ENCODE peak calls at places on chromosomes 4 and X, in eight cellular contexts. B is heart left ventricle, Z is left lung, T is psoas muscle, N is A549, S is lung, C is astrocyte, V is GM23248. X is an unnamed sample. For H3K9me3, the result is how much of the 10 kb centered on the place peaks cover.

GRCh38 chr4:12050357-12050756 is 621.7 kb upstream of the HS3ST1 start:
- DNase-seq in B (no peak), Z (no peak), T (no peak), N (no peak), S (no peak), C (no peak), V (no peak), X (no peak)

GRCh38 chrX:40060356-40060845 is 37.4 kb downstream of the BCOR start:
- DNase-seq in B (no peak), Z (no peak), T (no peak), N (no peak), S (no peak), C (no peak), V (no peak), X (no peak)

GRCh38 chr4:74118600-74119351 is 19.8 kb upstream of the CXCL2 start:
- DNase-seq in B (no peak), Z (no peak), T (no peak), N (no peak), S (no peak), C (no peak), V (no peak), X (no peak)

GRCh38 chrX:41956027-41956426 is 32.7 kb upstream of the CASK start:
- DNase-seq in B (no peak), Z (no peak), T (no peak), N (no peak), S (no peak), C (no peak), V (peak), X (no peak)

GRCh38 chr4:107317596-107317995 is 281.5 kb upstream of the DKK2 start:
- DNase-seq in B (no peak), Z (no peak), T (no peak), N (no peak), S (no peak), C (peak), V (peak), X (no peak)

GRCh38 chr4:1652088-1652487 is 32.0 kb downstream of the FAM53A start:
- DNase-seq in B (no peak), Z (no peak), T (no peak), N (no peak), S (no peak), C (no peak), V (no peak), X (no peak)

GRCh38 chr4:56786955-56787354 is 34.5 kb downstream of the SPINK2 start:
- DNase-seq in B (peak), Z (no peak), T (peak), N (no peak), S (peak), C (peak), V (peak), X (peak)

GRCh38 chr4:90889171-90889570 is 762.0 kb downstream of the CCSER1 start:
- DNase-seq in B (no peak), Z (no peak), T (no peak), N (no peak), S (no peak), C (no peak), V (no peak), X (no peak)

GRCh38 chrX:114152130-114152529 is 431.8 kb upstream of the HTR2C start:
- DNase-seq in B (no peak), Z (no peak), T (no peak), N (peak), S (no peak), C (peak), V (peak), X (no peak)

GRCh38 chrX:15418041-15418706 is 34.0 kb upstream of the VEGFD start:
- DNase-seq in B (no peak), Z (no peak), T (no peak), N (no peak), S (no peak), C (peak), V (peak), X (peak)

GRCh38 chrX:47992093-47992375 is 11.8 kb downstream of the ZNF182 start:
- DNase-seq in B (no peak), Z (no peak), T (no peak), N (no peak), S (no peak), C (no peak), V (no peak), X (no peak)

GRCh38 chrX:110401142-110401541 is 42.5 kb downstream of the RTL9 start:
- DNase-seq in B (no peak), Z (no peak), T (no peak), N (peak), S (no peak), C (no peak), V (no peak), X (no peak)

GRCh38 chr4:29079260-29079659 is 1640.9 kb upstream of the PCDH7 start:
- DNase-seq in B (no peak), Z (no peak), T (no peak), N (no peak), S (no peak), C (no peak), V (no peak), X (no peak)

GRCh38 chr4:150867148-150867547 is 147.9 kb downstream of the LRBA start:
- DNase-seq in B (no peak), Z (no peak), T (no peak), N (peak), S (no peak), C (peak), V (peak), X (peak)

GRCh38 chr4:87093443-87094123 is 126.8 kb downstream of the KLHL8 start:
- DNase-seq in B (no peak), Z (no peak), T (no peak), N (peak), S (no peak), C (peak), V (peak), X (no peak)

GRCh38 chr4:111040904-111041303 is 418.0 kb upstream of the PITX2 start:
- DNase-seq in B (no peak), Z (no peak), T (no peak), N (no peak), S (no peak), C (no peak), V (peak), X (no peak)

GRCh38 chrX:149871940-149872339 is 9.0 kb upstream of the MAGEA8 start:
- DNase-seq in B (no peak), Z (no peak), T (no peak), N (peak), S (no peak), C (peak), V (peak), X (no peak)

GRCh38 chr4:145453163-145453520 is 28.5 kb upstream of the SMAD1 start:
- DNase-seq in B (no peak), Z (no peak), T (no peak), N (no peak), S (no peak), C (no peak), V (no peak), X (no peak)

GRCh38 chr4:113872426-113873260 is 106.8 kb downstream of the ARSJ start:
- DNase-seq in B (no peak), Z (no peak), T (no peak), N (no peak), S (no peak), C (peak), V (peak), X (no peak)

GRCh38 chr4:2330119-2331042 is 68.5 kb upstream of the MXD4 start:
- DNase-seq in B (no peak), Z (no peak), T (no peak), N (peak), S (no peak), C (peak), V (peak), X (peak)

GRCh38 chr4:173573286-173573685 is 43.3 kb upstream of the HAND2 start:
- DNase-seq in B (no peak), Z (no peak), T (no peak), N (no peak), S (no peak), C (no peak), V (no peak), X (no peak)

GRCh38 chrX:95332530-95332929 is 1352.1 kb upstream of the DIAPH2 start:
- DNase-seq in B (no peak), Z (no peak), T (no peak), N (no peak), S (no peak), C (no peak), V (no peak), X (no peak)

GRCh38 chrX:101617211-101618191 is at the start of gene ARMCX6:
- DNase-seq in B (peak), Z (peak), T (peak), N (peak), S (peak), C (peak), V (peak), X (no peak)

GRCh38 chrX:22629105-22629725 is 356.5 kb downstream of the CBLL2 start:
- DNase-seq in B (no peak), Z (no peak), T (no peak), N (no peak), S (no peak), C (peak), V (peak), X (peak)

GRCh38 chrX:47590984-47591383 is 8.7 kb downstream of the TIMP1 start:
- DNase-seq in B (no peak), Z (no peak), T (no peak), N (no peak), S (no peak), C (no peak), V (no peak), X (no peak)

GRCh38 chrX:104324871-104325585 is 70.3 kb upstream of the ESX1 start:
- DNase-seq in B (no peak), Z (no peak), T (no peak), N (no peak), S (no peak), C (peak), V (peak), X (no peak)

GRCh38 chr4:118967393-118967792 is 78.7 kb downstream of the SYNPO2 start:
- DNase-seq in B (no peak), Z (no peak), T (no peak), N (no peak), S (no peak), C (peak), V (peak), X (no peak)

GRCh38 chr4:109729563-109730293 is at the start of gene PLA2G12A:
- DNase-seq in B (peak), Z (peak), T (peak), N (peak), S (peak), C (peak), V (peak), X (no peak)

GRCh38 chr4:6873291-6873690 is 36.3 kb upstream of the TBC1D14 start:
- DNase-seq in B (no peak), Z (no peak), T (no peak), N (peak), S (no peak), C (no peak), V (peak), X (no peak)

GRCh38 chr4:127134490-127134889 is 498.3 kb upstream of the INTU start:
- DNase-seq in B (no peak), Z (no peak), T (no peak), N (no peak), S (no peak), C (no peak), V (no peak), X (no peak)

GRCh38 chrX:40012039-40012799 is 85.5 kb downstream of the BCOR start:
- DNase-seq in B (peak), Z (no peak), T (peak), N (no peak), S (no peak), C (peak), V (peak), X (no peak)

GRCh38 chrX:133249659-133250058 is 31.5 kb upstream of the TFDP3 start:
- DNase-seq in B (no peak), Z (no peak), T (no peak), N (peak), S (no peak), C (no peak), V (peak), X (no peak)

GRCh38 chrX:71302461-71303213 is 1.1 kb downstream of the ITGB1BP2 start:
- DNase-seq in B (no peak), Z (no peak), T (no peak), N (no peak), S (no peak), C (peak), V (no peak), X (no peak)

GRCh38 chr4:179313823-179314222 is 1871.6 kb upstream of the AGA start:
- DNase-seq in B (no peak), Z (no peak), T (no peak), N (no peak), S (no peak), C (no peak), V (no peak), X (no peak)

GRCh38 chrX:70433848-70434351 is 10.7 kb upstream of the DLG3 start:
- DNase-seq in B (peak), Z (peak), T (peak), N (peak), S (peak), C (peak), V (peak), X (no peak)

GRCh38 chrX:41518127-41518840 is 71.1 kb downstream of the NYX start:
- DNase-seq in B (no peak), Z (no peak), T (no peak), N (no peak), S (no peak), C (no peak), V (no peak), X (no peak)

GRCh38 chr4:156512622-156513021 is 459.0 kb downstream of the PDGFC start:
- DNase-seq in B (no peak), Z (no peak), T (no peak), N (no peak), S (no peak), C (no peak), V (peak), X (no peak)
- H3K27ac ChIP-seq in B (no peak), Z (no peak), T (no peak), N (no peak), S (no peak), C (no peak), V (no peak), X (no peak)

GRCh38 chrX:115970718-115971117 is 199.8 kb upstream of the AGTR2 start:
- DNase-seq in B (no peak), Z (no peak), T (no peak), N (no peak), S (no peak), C (no peak), V (no peak), X (no peak)
- H3K9me3 ChIP-seq in B (under half), Z (under half), T (under half), N (under half), S (under half), C (under half), V (under half), X (under half)

DNA sequence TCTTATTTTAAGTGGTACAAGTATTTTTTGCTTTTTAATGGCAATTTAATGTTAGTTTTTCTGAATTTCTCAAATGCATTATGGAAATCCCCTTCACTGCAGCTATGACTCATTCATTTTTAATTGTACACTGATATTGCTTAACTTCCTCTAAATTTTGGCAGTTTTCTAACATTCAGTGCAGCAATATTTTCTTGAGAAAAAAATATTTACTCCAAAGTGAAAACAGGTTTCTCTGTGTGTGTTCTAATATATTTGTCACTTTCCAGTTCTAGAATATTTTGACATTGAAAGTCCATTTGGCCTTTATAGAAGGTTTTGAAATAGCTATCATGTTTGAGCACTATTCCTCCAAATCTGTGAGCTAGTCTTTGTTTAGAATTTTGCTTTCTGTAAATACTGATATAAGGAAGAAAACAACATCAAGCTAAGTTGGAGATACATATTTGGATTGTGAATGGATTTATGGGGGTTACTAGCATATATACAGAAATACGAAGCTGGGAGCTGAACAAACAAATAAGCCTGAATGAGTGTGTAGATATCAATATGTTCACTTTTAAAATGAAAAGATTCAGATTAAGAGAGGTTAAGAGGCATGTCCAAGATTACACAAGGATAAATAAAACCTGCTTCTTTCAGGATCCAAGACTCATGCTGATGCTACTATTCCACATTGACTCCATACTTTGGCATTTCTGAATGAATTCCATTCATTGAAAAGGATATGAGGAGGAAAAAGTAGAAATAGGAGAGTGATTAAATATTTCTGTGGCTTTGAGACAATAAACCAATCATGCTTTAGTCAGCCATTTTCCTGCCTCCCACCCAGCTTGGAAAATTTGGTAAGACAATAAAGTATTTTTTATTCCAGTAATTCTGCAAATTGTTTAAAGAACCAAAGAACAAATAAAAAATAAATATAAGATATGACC is 57.4 kb upstream of the SLIT2 start:
- DNase-seq in B (no peak), Z (no peak), T (no peak), N (no peak), S (no peak), C (peak), V (peak), X (peak)
- H3K27ac ChIP-seq in B (no peak), Z (peak), T (peak), N (no peak), S (no peak), C (peak), V (peak), X (no peak)

DNA sequence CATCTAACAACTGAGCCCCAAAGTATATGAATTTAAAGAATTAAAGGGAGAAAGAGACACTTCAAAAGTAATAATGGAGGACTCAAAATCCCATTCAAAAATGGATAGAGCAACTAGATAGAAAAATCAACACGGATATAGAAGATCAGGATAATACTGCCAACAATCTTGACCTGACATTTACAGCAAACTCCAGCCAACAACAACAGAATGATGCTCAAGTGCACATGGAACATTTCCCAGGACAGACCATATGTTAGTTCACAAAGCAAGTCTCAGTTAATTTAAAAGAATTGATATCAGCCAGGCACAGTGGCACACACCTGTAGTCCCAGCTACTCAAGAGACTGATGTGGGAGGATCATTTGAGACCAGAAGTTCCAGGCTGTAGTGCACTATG is 72.0 kb upstream of the SMARCAD1 start:
- DNase-seq in B (no peak), Z (no peak), T (no peak), N (no peak), S (no peak), C (no peak), V (no peak), X (no peak)
- H3K9me3 ChIP-seq in B (under half), Z (under half), T (under half), N (under half), S (under half), C (under half), V (under half), X (under half)

DNA sequence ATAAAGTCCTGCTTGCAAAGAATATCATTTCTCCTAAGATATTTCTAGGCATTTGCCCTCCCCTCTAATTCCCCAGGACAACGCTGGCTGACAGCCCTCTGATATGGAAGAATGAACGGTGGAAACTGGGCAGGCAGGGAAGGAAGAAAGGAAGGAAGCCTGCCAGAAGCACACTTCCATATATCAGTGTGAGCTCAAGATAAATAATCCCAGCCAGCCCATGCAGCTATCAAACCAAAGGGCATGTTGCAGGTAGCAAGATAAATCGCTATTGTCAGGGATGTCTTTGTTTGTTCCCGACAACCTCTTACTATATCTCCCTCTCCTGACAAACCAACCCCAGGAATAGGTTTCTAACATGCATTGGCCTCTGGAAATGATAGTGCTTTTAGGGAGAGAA is 412.8 kb downstream of the HNRNPD start:
- DNase-seq in B (no peak), Z (no peak), T (no peak), N (no peak), S (no peak), C (no peak), V (no peak), X (no peak)
- H3K27ac ChIP-seq in B (no peak), Z (no peak), T (no peak), N (no peak), S (no peak), C (no peak), V (no peak), X (no peak)

GRCh38 chrX:889966-890651 is 259.5 kb downstream of the SHOX start:
- DNase-seq in B (no peak), Z (no peak), T (no peak), N (no peak), S (no peak), C (no peak), V (no peak), X (no peak)
- H3K9me3 ChIP-seq in B (under half), Z (under half), T (under half), N (under half), S (under half), C (under half), V (under half), X (half or more)

GRCh38 chrX:37846558-37846933 is 825 bp downstream of the DYNLT3 start:
- DNase-seq in B (no peak), Z (no peak), T (no peak), N (no peak), S (no peak), C (no peak), V (peak), X (no peak)
- H3K27ac ChIP-seq in B (peak), Z (peak), T (peak), N (peak), S (peak), C (peak), V (peak), X (no peak)

GRCh38 chr4:10417720-10418119 is 39.5 kb downstream of the ZNF518B start:
- DNase-seq in B (no peak), Z (no peak), T (no peak), N (no peak), S (no peak), C (peak), V (peak), X (no peak)
- H3K9me3 ChIP-seq in B (under half), Z (under half), T (under half), N (under half), S (under half), C (under half), V (under half), X (under half)

GRCh38 chr4:26819026-26819425 is 41.6 kb upstream of the STIM2 start:
- DNase-seq in B (no peak), Z (no peak), T (no peak), N (no peak), S (no peak), C (no peak), V (no peak), X (no peak)

GRCh38 chr4:26813698-26814097 is 46.9 kb upstream of the STIM2 start:
- DNase-seq in B (no peak), Z (no peak), T (no peak), N (no peak), S (no peak), C (no peak), V (no peak), X (no peak)

GRCh38 chr4:26815199-26815598 is 45.4 kb upstream of the STIM2 start:
- DNase-seq in B (no peak), Z (no peak), T (no peak), N (no peak), S (no peak), C (no peak), V (no peak), X (no peak)

GRCh38 chr4:26812049-26812729 is 48.5 kb upstream of the STIM2 start:
- DNase-seq in B (peak), Z (no peak), T (no peak), N (no peak), S (no peak), C (no peak), V (peak), X (no peak)

GRCh38 chr4:26815686-26816085 is 45.0 kb upstream of the STIM2 start:
- DNase-seq in B (no peak), Z (no peak), T (no peak), N (no peak), S (no peak), C (no peak), V (no peak), X (no peak)
- H3K27ac ChIP-seq in B (peak), Z (no peak), T (peak), N (no peak), S (no peak), C (no peak), V (no peak), X (no peak)

X was measured in AG04450.